ENCODE peak calls at places on chromosomes 12 and 14, in five cellular contexts. One of them, this sample, is unnamed.

GRCh38 chr14:25006961-25007795 is 42.8 kb downstream of the STXBP6 start:
- DNase-seq in AG09309: peak; percentile 68
- DNase-seq in dorsolateral prefrontal cortex: no peak
- DNase-seq in CD4-positive, alpha-beta T cell: no peak
- DNase-seq in GM13976: no peak
- DNase-seq in this sample: peak; percentile 92

GRCh38 chr12:52529417-52529816 is 9.2 kb upstream of the KRT5 start:
- DNase-seq in AG09309: no peak
- DNase-seq in dorsolateral prefrontal cortex: no peak
- DNase-seq in CD4-positive, alpha-beta T cell: no peak
- DNase-seq in GM13976: no peak
- DNase-seq in this sample: no peak

GRCh38 chr12:988616-989015 is 2.4 kb upstream of the ERC1 start:
- DNase-seq in dorsolateral prefrontal cortex: no peak
- DNase-seq in CD4-positive, alpha-beta T cell: no peak
- DNase-seq in AG09309: no peak
- DNase-seq in GM13976: no peak
- DNase-seq in this sample: no peak

GRCh38 chr12:54033106-54033979 is 493 bp downstream of the HOXC5 start:
- DNase-seq in dorsolateral prefrontal cortex: no peak
- DNase-seq in GM13976: no peak
- DNase-seq in CD4-positive, alpha-beta T cell: no peak
- DNase-seq in AG09309: no peak
- DNase-seq in this sample: no peak

GRCh38 chr14:100115726-100116125 is 43.7 kb downstream of the DEGS2 start:
- DNase-seq in GM13976: no peak
- DNase-seq in AG09309: no peak
- DNase-seq in dorsolateral prefrontal cortex: no peak
- DNase-seq in CD4-positive, alpha-beta T cell: no peak
- DNase-seq in this sample: no peak

GRCh38 chr12:40382217-40382616 is 157.4 kb downstream of the LRRK2 start:
- DNase-seq in GM13976: no peak
- DNase-seq in CD4-positive, alpha-beta T cell: no peak
- DNase-seq in dorsolateral prefrontal cortex: no peak
- DNase-seq in AG09309: no peak
- DNase-seq in this sample: no peak

GRCh38 chr14:29805415-29806123 is 122.1 kb downstream of the PRKD1 start:
- DNase-seq in AG09309: peak; percentile 90
- DNase-seq in dorsolateral prefrontal cortex: no peak
- DNase-seq in GM13976: no peak
- DNase-seq in CD4-positive, alpha-beta T cell: no peak
- DNase-seq in this sample: peak; percentile 98

GRCh38 chr14:50362791-50363733 is 33.6 kb downstream of the CDKL1 start:
- DNase-seq in CD4-positive, alpha-beta T cell: peak; percentile 10
- DNase-seq in AG09309: no peak
- DNase-seq in dorsolateral prefrontal cortex: no peak
- DNase-seq in GM13976: peak; percentile 27
- DNase-seq in this sample: no peak

GRCh38 chr14:61524211-61524806 is 171.0 kb upstream of the HIF1A start:
- DNase-seq in AG09309: peak; percentile 68
- DNase-seq in CD4-positive, alpha-beta T cell: no peak
- DNase-seq in dorsolateral prefrontal cortex: no peak
- DNase-seq in GM13976: no peak
- DNase-seq in this sample: peak; percentile 89

GRCh38 chr12:43428088-43428600 is 123.9 kb downstream of the ADAMTS20 start:
- DNase-seq in dorsolateral prefrontal cortex: no peak
- DNase-seq in AG09309: no peak
- DNase-seq in GM13976: no peak
- DNase-seq in CD4-positive, alpha-beta T cell: no peak
- DNase-seq in this sample: no peak

GRCh38 chr14:101362529-101363260 is 198.6 kb upstream of the DIO3 start:
- DNase-seq in GM13976: no peak
- DNase-seq in AG09309: no peak
- DNase-seq in dorsolateral prefrontal cortex: no peak
- DNase-seq in CD4-positive, alpha-beta T cell: no peak
- DNase-seq in this sample: no peak

GRCh38 chr12:54040148-54040494 is 7.3 kb downstream of the HOXC5 start:
- DNase-seq in dorsolateral prefrontal cortex: no peak
- DNase-seq in CD4-positive, alpha-beta T cell: no peak
- DNase-seq in GM13976: peak; percentile 58
- DNase-seq in AG09309: no peak
- DNase-seq in this sample: no peak

GRCh38 chr14:24481622-24482324 is 26.3 kb downstream of the CMA1 start:
- DNase-seq in AG09309: no peak
- DNase-seq in CD4-positive, alpha-beta T cell: peak; percentile 33
- DNase-seq in dorsolateral prefrontal cortex: no peak
- DNase-seq in GM13976: peak; percentile 90
- DNase-seq in this sample: peak; percentile 28

GRCh38 chr12:25436206-25436912 is 116.7 kb downstream of the LMNTD1 start:
- DNase-seq in CD4-positive, alpha-beta T cell: no peak
- DNase-seq in dorsolateral prefrontal cortex: no peak
- DNase-seq in GM13976: peak; percentile 47
- DNase-seq in AG09309: peak; percentile 63
- DNase-seq in this sample: peak; percentile 93

GRCh38 chr12:124765571-124766489 is 97.8 kb downstream of the SCARB1 start:
- DNase-seq in AG09309: no peak
- DNase-seq in CD4-positive, alpha-beta T cell: no peak
- DNase-seq in dorsolateral prefrontal cortex: no peak
- DNase-seq in GM13976: no peak
- DNase-seq in this sample: no peak

GRCh38 chr12:41907550-41907949 is 237.1 kb downstream of the GXYLT1 start:
- DNase-seq in GM13976: no peak
- DNase-seq in AG09309: no peak
- DNase-seq in dorsolateral prefrontal cortex: no peak
- DNase-seq in CD4-positive, alpha-beta T cell: no peak
- DNase-seq in this sample: no peak

GRCh38 chr12:57476162-57476992 is 3.3 kb downstream of the ARHGAP9 start:
- DNase-seq in CD4-positive, alpha-beta T cell: peak; percentile 63
- DNase-seq in dorsolateral prefrontal cortex: no peak
- DNase-seq in AG09309: no peak
- DNase-seq in GM13976: peak; percentile 78
- DNase-seq in this sample: no peak

GRCh38 chr12:31362759-31363415 is 36.9 kb upstream of the SINHCAF start:
- DNase-seq in AG09309: no peak
- DNase-seq in GM13976: peak; percentile 65
- DNase-seq in CD4-positive, alpha-beta T cell: no peak
- DNase-seq in dorsolateral prefrontal cortex: no peak
- DNase-seq in this sample: no peak

GRCh38 chr12:42744539-42745156 is 155.1 kb upstream of the PRICKLE1 start:
- DNase-seq in GM13976: no peak
- DNase-seq in dorsolateral prefrontal cortex: no peak
- DNase-seq in AG09309: peak; percentile 74
- DNase-seq in CD4-positive, alpha-beta T cell: no peak
- DNase-seq in this sample: peak; percentile 72

GRCh38 chr12:54373619-54374554 is 9.6 kb upstream of the GPR84 start:
- DNase-seq in AG09309: no peak
- DNase-seq in CD4-positive, alpha-beta T cell: no peak
- DNase-seq in GM13976: no peak
- DNase-seq in dorsolateral prefrontal cortex: no peak
- DNase-seq in this sample: no peak

GRCh38 chr12:74051848-74052247 is 485.8 kb upstream of the ATXN7L3B start:
- DNase-seq in AG09309: no peak
- DNase-seq in dorsolateral prefrontal cortex: no peak
- DNase-seq in GM13976: no peak
- DNase-seq in CD4-positive, alpha-beta T cell: no peak
- DNase-seq in this sample: no peak

GRCh38 chr14:104931323-104931770 is 6.7 kb downstream of the PLD4 start:
- DNase-seq in GM13976: no peak
- DNase-seq in CD4-positive, alpha-beta T cell: no peak
- DNase-seq in dorsolateral prefrontal cortex: no peak
- DNase-seq in AG09309: no peak
- DNase-seq in this sample: no peak

GRCh38 chr12:53333289-53333688 is 2.9 kb downstream of the SP7 start:
- DNase-seq in dorsolateral prefrontal cortex: no peak
- DNase-seq in GM13976: no peak
- DNase-seq in AG09309: no peak
- DNase-seq in CD4-positive, alpha-beta T cell: no peak
- DNase-seq in this sample: no peak

GRCh38 chr14:96934961-96935360 is 137.8 kb downstream of the VRK1 start:
- DNase-seq in CD4-positive, alpha-beta T cell: no peak
- DNase-seq in AG09309: no peak
- DNase-seq in GM13976: no peak
- DNase-seq in dorsolateral prefrontal cortex: no peak
- DNase-seq in this sample: no peak

GRCh38 chr14:34693228-34693939 is 21.0 kb downstream of the CFL2 start:
- DNase-seq in dorsolateral prefrontal cortex: no peak
- DNase-seq in CD4-positive, alpha-beta T cell: no peak
- DNase-seq in AG09309: no peak
- DNase-seq in GM13976: no peak
- DNase-seq in this sample: no peak

GRCh38 chr14:47194051-47194450 is 481.4 kb downstream of the MDGA2 start:
- DNase-seq in AG09309: no peak
- DNase-seq in GM13976: no peak
- DNase-seq in dorsolateral prefrontal cortex: no peak
- DNase-seq in CD4-positive, alpha-beta T cell: no peak
- DNase-seq in this sample: peak; percentile 23

GRCh38 chr12:109677323-109677722 is 36.3 kb upstream of the FAM222A start:
- DNase-seq in GM13976: no peak
- DNase-seq in AG09309: no peak
- DNase-seq in CD4-positive, alpha-beta T cell: no peak
- DNase-seq in dorsolateral prefrontal cortex: no peak
- DNase-seq in this sample: no peak

GRCh38 chr14:104219731-104220224 is 81.4 kb downstream of the KIF26A start:
- DNase-seq in CD4-positive, alpha-beta T cell: no peak
- DNase-seq in dorsolateral prefrontal cortex: no peak
- DNase-seq in GM13976: no peak
- DNase-seq in AG09309: no peak
- DNase-seq in this sample: no peak

GRCh38 chr12:14885718-14886201 is at the start of gene MGP:
- DNase-seq in GM13976: no peak
- DNase-seq in AG09309: peak; percentile 3
- DNase-seq in CD4-positive, alpha-beta T cell: no peak
- DNase-seq in dorsolateral prefrontal cortex: no peak
- DNase-seq in this sample: peak; percentile 99

GRCh38 chr14:78721756-78722455 is 551.7 kb downstream of the NRXN3 start:
- DNase-seq in CD4-positive, alpha-beta T cell: no peak
- DNase-seq in AG09309: no peak
- DNase-seq in GM13976: no peak
- DNase-seq in dorsolateral prefrontal cortex: no peak
- DNase-seq in this sample: no peak

GRCh38 chr12:12736759-12737676 is 19.9 kb downstream of the CDKN1B start:
- DNase-seq in GM13976: peak; percentile 61
- DNase-seq in dorsolateral prefrontal cortex: no peak
- DNase-seq in AG09309: no peak
- DNase-seq in CD4-positive, alpha-beta T cell: peak; percentile 33
- DNase-seq in this sample: peak; percentile 67

GRCh38 chr12:64395739-64396138 is 5.2 kb upstream of the C12orf56 start:
- DNase-seq in CD4-positive, alpha-beta T cell: no peak
- DNase-seq in GM13976: no peak
- DNase-seq in AG09309: no peak
- DNase-seq in dorsolateral prefrontal cortex: no peak
- DNase-seq in this sample: peak; percentile 61

GRCh38 chr14:94888108-94888507 is 118.2 kb upstream of the GSC start:
- DNase-seq in AG09309: no peak
- DNase-seq in CD4-positive, alpha-beta T cell: no peak
- DNase-seq in GM13976: no peak
- DNase-seq in dorsolateral prefrontal cortex: no peak
- DNase-seq in this sample: no peak
- TF ChIP-seq CTCF in AG09309: no peak
- TF ChIP-seq CTCF in CD4-positive, alpha-beta T cell: no peak
- TF ChIP-seq CTCF in GM13976: no peak
- TF ChIP-seq CTCF in dorsolateral prefrontal cortex: no peak
- TF ChIP-seq CTCF in this sample: no peak

DNA sequence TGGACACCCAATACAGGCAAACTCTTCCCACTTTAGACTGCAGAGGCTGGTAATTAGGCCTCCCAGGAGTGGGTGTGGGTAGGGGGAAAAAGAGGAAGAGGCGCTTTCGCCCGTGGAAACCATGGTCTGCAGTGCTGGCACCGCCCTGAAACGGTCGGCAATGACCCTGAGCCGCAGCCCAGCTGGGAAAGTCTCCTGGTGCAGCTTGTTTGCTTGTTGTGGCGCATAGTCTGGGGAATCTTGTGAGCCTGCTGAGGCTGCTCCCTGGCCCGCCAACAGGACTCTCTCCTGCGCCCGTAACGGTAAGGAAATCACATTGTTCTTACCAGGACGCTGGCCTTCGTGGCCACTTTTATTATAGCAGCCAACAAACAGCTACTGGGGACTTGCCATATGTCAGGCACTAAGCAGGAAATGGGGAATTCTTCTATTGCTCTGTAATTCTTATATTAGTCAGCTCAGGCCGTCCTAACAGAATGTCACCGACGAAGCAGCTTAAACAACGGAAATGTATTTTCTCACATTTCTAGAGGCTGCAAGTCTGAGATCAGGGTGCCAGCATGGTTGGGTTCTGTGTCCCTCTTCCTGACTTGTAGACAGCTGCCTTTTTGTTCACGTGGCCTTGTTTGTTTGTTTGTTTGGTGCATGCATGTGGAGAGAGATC is 52.5 kb upstream of the RIN3 start:
- DNase-seq in dorsolateral prefrontal cortex: no peak
- DNase-seq in GM13976: peak; percentile 69
- DNase-seq in AG09309: peak; percentile 47
- DNase-seq in CD4-positive, alpha-beta T cell: no peak
- DNase-seq in this sample: peak; percentile 69
- TF ChIP-seq CTCF in dorsolateral prefrontal cortex: no peak
- TF ChIP-seq CTCF in GM13976: no peak
- TF ChIP-seq CTCF in AG09309: no peak
- TF ChIP-seq CTCF in CD4-positive, alpha-beta T cell: no peak
- TF ChIP-seq CTCF in this sample: no peak

GRCh38 chr14:102517412-102518062 is 8.0 kb upstream of the ANKRD9 start:
- DNase-seq in CD4-positive, alpha-beta T cell: no peak
- DNase-seq in GM13976: no peak
- DNase-seq in AG09309: no peak
- DNase-seq in dorsolateral prefrontal cortex: no peak
- DNase-seq in this sample: no peak
- TF ChIP-seq CTCF in CD4-positive, alpha-beta T cell: no peak
- TF ChIP-seq CTCF in GM13976: no peak
- TF ChIP-seq CTCF in AG09309: no peak
- TF ChIP-seq CTCF in dorsolateral prefrontal cortex: no peak
- TF ChIP-seq CTCF in this sample: no peak

GRCh38 chr12:4743046-4743445 is 22.8 kb downstream of the GALNT8 start:
- DNase-seq in dorsolateral prefrontal cortex: no peak
- DNase-seq in GM13976: no peak
- DNase-seq in AG09309: no peak
- DNase-seq in CD4-positive, alpha-beta T cell: no peak
- DNase-seq in this sample: no peak

GRCh38 chr12:4742421-4742970 is 22.3 kb downstream of the GALNT8 start:
- DNase-seq in dorsolateral prefrontal cortex: no peak
- DNase-seq in CD4-positive, alpha-beta T cell: no peak
- DNase-seq in GM13976: no peak
- DNase-seq in AG09309: no peak
- DNase-seq in this sample: no peak

GRCh38 chr12:4745249-4745648 is 25.0 kb downstream of the GALNT8 start:
- DNase-seq in CD4-positive, alpha-beta T cell: no peak
- DNase-seq in GM13976: no peak
- DNase-seq in dorsolateral prefrontal cortex: no peak
- DNase-seq in AG09309: no peak
- DNase-seq in this sample: no peak

DNA sequence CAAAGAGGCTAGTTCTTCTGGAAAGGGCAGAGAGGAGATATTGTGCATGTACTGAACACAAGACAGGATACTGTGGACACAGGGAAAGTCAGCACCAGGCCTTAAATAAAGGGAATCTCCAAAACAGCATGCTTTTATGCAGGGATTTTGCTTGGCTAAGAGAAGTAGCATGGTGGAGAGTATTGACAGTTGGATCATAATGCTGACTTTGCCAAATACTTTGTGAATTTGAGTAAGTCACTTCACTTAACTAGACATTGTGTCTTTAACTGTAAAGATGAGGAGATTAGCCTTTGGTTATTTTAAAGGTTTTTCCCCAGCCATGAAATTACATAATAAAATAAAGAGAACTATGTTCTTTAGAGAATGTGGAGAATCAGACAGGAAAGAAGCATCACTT is 24.5 kb downstream of the GALNT8 start:
- DNase-seq in AG09309: no peak
- DNase-seq in GM13976: no peak
- DNase-seq in dorsolateral prefrontal cortex: no peak
- DNase-seq in CD4-positive, alpha-beta T cell: no peak
- DNase-seq in this sample: no peak
- TF ChIP-seq CTCF in AG09309: no peak
- TF ChIP-seq CTCF in GM13976: no peak
- TF ChIP-seq CTCF in dorsolateral prefrontal cortex: no peak
- TF ChIP-seq CTCF in CD4-positive, alpha-beta T cell: no peak
- TF ChIP-seq CTCF in this sample: no peak

This sample was measured in fibroblast of pulmonary artery.